ENCODE peak calls at places on chromosomes 11 and 22, in six cellular contexts. S, K, X, T, E and L are unnamed samples.
A peak's percentile ranks its signal among the peaks of the same experiment; 100 is the strongest.

GRCh38 chr11:1728931-1729691 is 21.3 kb downstream of the IFITM10 start:
- DNase-seq in S (no peak), K (no peak), X (peak; percentile 41), T (no peak), E (no peak), L (no peak)

GRCh38 chr22:45553333-45554039 is 50.8 kb downstream of the FBLN1 start:
- DNase-seq in S (peak; percentile 95), K (peak; percentile 78), X (peak; percentile 30), T (peak; percentile 83), E (peak; percentile 67), L (no peak)

GRCh38 chr11:35267504-35267903 is 128.5 kb downstream of the CD44 start:
- DNase-seq in S (no peak), K (no peak), X (no peak), T (no peak), E (no peak), L (no peak)

GRCh38 chr11:70928854-70929598 is 323.4 kb downstream of the SHANK2 start:
- DNase-seq in S (no peak), K (no peak), X (no peak), T (no peak), E (no peak), L (no peak)

GRCh38 chr11:77071077-77071476 is 4.3 kb downstream of the CAPN5 start:
- DNase-seq in S (no peak), K (no peak), X (no peak), T (no peak), E (no peak), L (no peak)

GRCh38 chr11:47847892-47848635 is at the start of gene NUP160:
- DNase-seq in S (peak; percentile 90), K (peak; percentile 78), X (peak; percentile 85), T (peak; percentile 62), E (peak; percentile 84), L (peak; percentile 34)

GRCh38 chr11:105673089-105673488 is 63.2 kb downstream of the GRIA4 start:
- DNase-seq in S (no peak), K (peak; percentile 5), X (no peak), T (peak; percentile 76), E (peak; percentile 23), L (no peak)

GRCh38 chr22:38069372-38070249 is 12.4 kb downstream of the PICK1 start:
- DNase-seq in S (peak; percentile 55), K (no peak), X (no peak), T (no peak), E (no peak), L (no peak)

GRCh38 chr22:25064894-25065560 is 112.5 kb downstream of the KIAA1671 start:
- DNase-seq in S (no peak), K (no peak), X (no peak), T (no peak), E (no peak), L (no peak)

GRCh38 chr11:2524446-2525165 is 79.8 kb downstream of the KCNQ1 start:
- DNase-seq in S (peak; percentile 41), K (no peak), X (no peak), T (no peak), E (no peak), L (no peak)

GRCh38 chr11:120376547-120377182 is 40.5 kb downstream of the ARHGEF12 start:
- DNase-seq in S (no peak), K (no peak), X (no peak), T (no peak), E (no peak), L (no peak)

GRCh38 chr11:39374963-39375698 is 2084.3 kb downstream of the LRRC4C start:
- DNase-seq in S (peak; percentile 20), K (peak; percentile 16), X (peak; percentile 13), T (peak; percentile 3), E (no peak), L (no peak)

GRCh38 chr11:69104856-69105395 is 50.8 kb upstream of the SMIM38 start:
- DNase-seq in S (no peak), K (no peak), X (no peak), T (no peak), E (no peak), L (no peak)

GRCh38 chr11:65505434-65506315 is 6.8 kb downstream of the MALAT1 start:
- DNase-seq in S (no peak), K (no peak), X (peak; percentile 25), T (no peak), E (no peak), L (no peak)

GRCh38 chr22:47435826-47436225 is 673.4 kb downstream of the TBC1D22A start:
- DNase-seq in S (no peak), K (no peak), X (no peak), T (no peak), E (no peak), L (no peak)

GRCh38 chr11:34281256-34281655 is 76.6 kb downstream of the ABTB2 start:
- DNase-seq in S (no peak), K (no peak), X (no peak), T (no peak), E (no peak), L (no peak)

GRCh38 chr22:35587447-35587870 is 29.7 kb downstream of the MB start:
- DNase-seq in S (peak; percentile 86), K (no peak), X (no peak), T (no peak), E (peak; percentile 88), L (no peak)

GRCh38 chr11:78149646-78150045 is 10.2 kb upstream of the ALG8 start:
- DNase-seq in S (no peak), K (peak; percentile 39), X (peak; percentile 18), T (no peak), E (no peak), L (no peak)

GRCh38 chr11:559712-560304 is 730 bp downstream of the LMNTD2 start:
- DNase-seq in S (no peak), K (no peak), X (peak; percentile 33), T (no peak), E (peak; percentile 51), L (no peak)

GRCh38 chr11:108680267-108680666 is 15.4 kb downstream of the DDX10 start:
- DNase-seq in S (no peak), K (no peak), X (no peak), T (no peak), E (no peak), L (no peak)

GRCh38 chr22:25051983-25052710 is 99.6 kb downstream of the KIAA1671 start:
- DNase-seq in S (peak; percentile 76), K (no peak), X (no peak), T (no peak), E (peak; percentile 5), L (no peak)

GRCh38 chr22:49865156-49865555 is 11.5 kb downstream of the ZBED4 start:
- DNase-seq in S (no peak), K (no peak), X (no peak), T (no peak), E (no peak), L (no peak)

GRCh38 chr11:41497974-41498373 is 38.5 kb upstream of the LRRC4C start:
- DNase-seq in S (no peak), K (no peak), X (no peak), T (peak; percentile 81), E (no peak), L (no peak)

GRCh38 chr11:13962562-13963168 is at the start of gene SPON1:
- DNase-seq in S (peak; percentile 78), K (no peak), X (peak; percentile 34), T (peak; percentile 75), E (no peak), L (no peak)

GRCh38 chr11:13963169-13963948 is 836 bp downstream of the SPON1 start:
- DNase-seq in S (peak; percentile 58), K (no peak), X (peak; percentile 28), T (no peak), E (no peak), L (no peak)

GRCh38 chr11:13965337-13965736 is 2.8 kb downstream of the SPON1 start:
- DNase-seq in S (no peak), K (no peak), X (no peak), T (no peak), E (no peak), L (no peak)

GRCh38 chr11:13964771-13965074 is 2.2 kb downstream of the SPON1 start:
- DNase-seq in S (no peak), K (no peak), X (no peak), T (no peak), E (no peak), L (no peak)

DNA sequence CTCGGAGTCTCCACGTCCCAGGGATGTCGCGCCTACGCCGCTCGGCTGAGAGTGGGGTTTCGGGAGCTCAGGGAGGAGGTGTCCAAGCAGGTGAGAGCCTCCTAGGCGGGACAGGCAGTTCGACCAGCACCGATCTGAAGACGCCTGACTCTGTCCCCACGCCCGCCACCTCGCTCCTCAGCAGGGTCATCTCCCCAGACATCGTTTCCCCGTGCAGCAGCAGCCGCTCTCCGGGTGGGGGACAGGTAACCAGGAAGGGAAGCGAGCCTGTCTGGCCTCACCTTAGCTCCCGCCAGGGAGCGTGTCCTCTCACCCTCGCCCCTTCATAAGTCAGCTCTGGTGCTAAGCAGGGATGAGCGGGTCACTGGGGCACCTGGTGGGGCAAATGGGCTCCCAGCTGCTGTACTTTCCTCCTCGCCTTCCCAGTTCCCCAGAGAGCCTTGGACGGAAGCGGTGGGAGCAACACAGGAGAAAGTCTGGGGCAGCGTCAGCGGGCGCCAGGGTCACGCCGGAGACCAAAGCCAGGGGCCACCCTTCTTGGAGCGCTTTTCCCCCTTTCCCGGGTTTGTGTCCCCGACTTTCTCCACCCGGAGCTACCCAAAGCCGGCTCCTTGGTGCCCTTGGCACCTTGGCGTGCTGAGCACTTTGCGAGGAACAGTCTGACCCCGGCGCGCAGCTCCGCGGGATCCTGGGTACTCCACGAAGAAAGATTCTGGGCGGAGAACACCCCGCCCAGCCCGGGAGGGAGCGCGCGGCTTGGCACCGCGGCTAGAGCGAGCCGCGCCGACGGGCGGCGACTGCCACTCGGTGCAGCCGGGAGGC is 1.6 kb downstream of the SPON1 start:
- DNase-seq in S (peak; percentile 39), K (peak; percentile 13), X (peak; percentile 17), T (no peak), E (no peak), L (no peak)
- H3K27ac ChIP-seq in S (no peak overlapping the region), K (no peak overlapping the region), X (no peak overlapping the region), T (no peak overlapping the region), E (no peak overlapping the region), L (peak overlapping the region; percentile 83)

GRCh38 chr11:20114588-20114987 is 45.7 kb downstream of the DBX1 start:
- DNase-seq in S (no peak), K (no peak), X (no peak), T (no peak), E (no peak), L (no peak)
- H3K27ac ChIP-seq in S (peak overlapping the region; percentile 97), K (peak overlapping the region; percentile 35), X (no peak overlapping the region), T (no peak overlapping the region), E (no peak overlapping the region), L (no peak overlapping the region)

GRCh38 chr22:20130739-20131592 is 638 bp upstream of the ZDHHC8 start:
- DNase-seq in S (peak; percentile 94), K (peak; percentile 53), X (peak; percentile 82), T (peak; percentile 74), E (peak; percentile 60), L (peak; percentile 31)
- H3K27ac ChIP-seq in S (peak overlapping the region; percentile 75), K (peak overlapping the region; percentile 86), X (peak overlapping the region; percentile 79), T (peak overlapping the region; percentile 82), E (no peak overlapping the region), L (peak overlapping the region; percentile 98)

GRCh38 chr11:82791779-82792178 is 58.1 kb upstream of the FAM181B start:
- DNase-seq in S (peak; percentile 24), K (no peak), X (no peak), T (no peak), E (no peak), L (no peak)

GRCh38 chr11:82792822-82793569 is 59.3 kb upstream of the FAM181B start:
- DNase-seq in S (no peak), K (no peak), X (no peak), T (no peak), E (no peak), L (no peak)

GRCh38 chr11:82794490-82794889 is 60.8 kb upstream of the FAM181B start:
- DNase-seq in S (no peak), K (no peak), X (no peak), T (no peak), E (no peak), L (no peak)

GRCh38 chr11:82792319-82792718 is 58.7 kb upstream of the FAM181B start:
- DNase-seq in S (no peak), K (no peak), X (no peak), T (no peak), E (no peak), L (no peak)

GRCh38 chr11:82790723-82791487 is 57.2 kb upstream of the FAM181B start:
- DNase-seq in S (peak; percentile 65), K (no peak), X (no peak), T (no peak), E (no peak), L (no peak)
- H3K27ac ChIP-seq in S (peak overlapping the region; percentile 15), K (no peak overlapping the region), X (peak overlapping the region; percentile 55), T (no peak overlapping the region), E (no peak overlapping the region), L (no peak overlapping the region)